ENCODE peak calls at places on chromosomes 16 and 17, in six cellular contexts. X is esophagus muscularis mucosa, I is ovary, C is tibial nerve, L is transverse colon, E is A549. B is an unnamed sample.

GRCh38 chr16:8867483-8868271 is 1.1 kb downstream of the CARHSP1 start:
- DNase-seq in X (no peak), C (peak; percentile 64), E (no peak), L (peak; percentile 73), I (peak; percentile 79), B (peak; percentile 62)

GRCh38 chr17:915416-916201 is 64.0 kb downstream of the NXN start:
- DNase-seq in E (no peak), C (peak; percentile 18), X (no peak), I (no peak), L (no peak), B (no peak)

GRCh38 chr16:1615761-1616160 is 3.6 kb downstream of the CRAMP1 start:
- DNase-seq in E (no peak), L (no peak), I (no peak), X (no peak), C (no peak), B (no peak)

GRCh38 chr17:7445011-7445927 is at the start of gene CHRNB1:
- DNase-seq in I (no peak), L (peak; percentile 91), X (peak; percentile 93), C (peak; percentile 57), E (peak; percentile 71), B (peak; percentile 78)

GRCh38 chr16:3902731-3903130 is 22.2 kb upstream of the CREBBP start:
- DNase-seq in E (no peak), C (no peak), X (no peak), I (no peak), L (no peak), B (no peak)

GRCh38 chr17:57578608-57578990 is 166.5 kb downstream of the CCDC182 start:
- DNase-seq in E (no peak), L (no peak), C (no peak), X (no peak), I (no peak), B (no peak)

GRCh38 chr16:71358464-71359031 is at the start of gene CALB2:
- DNase-seq in X (no peak), I (peak; percentile 65), L (peak; percentile 64), C (peak; percentile 73), E (peak; percentile 58), B (peak; percentile 79)

GRCh38 chr17:45092932-45093430 is 31.9 kb downstream of the NMT1 start:
- DNase-seq in X (peak; percentile 96), I (peak; percentile 76), L (peak; percentile 64), C (peak; percentile 82), E (peak; percentile 99), B (peak; percentile 57)

GRCh38 chr16:83118365-83118764 is 491.6 kb downstream of the CDH13 start:
- DNase-seq in I (no peak), C (no peak), L (no peak), E (no peak), X (no peak), B (no peak)

GRCh38 chr17:32111141-32111771 is 31.0 kb upstream of the RHOT1 start:
- DNase-seq in L (peak; percentile 33), C (peak; percentile 58), E (no peak), X (no peak), I (peak; percentile 81), B (peak; percentile 61)

GRCh38 chr16:13873835-13874438 is 46.0 kb upstream of the ERCC4 start:
- DNase-seq in X (no peak), C (no peak), E (peak; percentile 29), I (no peak), L (no peak), B (no peak)

GRCh38 chr16:23414731-23415130 is 38.3 kb downstream of the COG7 start:
- DNase-seq in X (no peak), I (no peak), L (no peak), C (no peak), E (no peak), B (no peak)

GRCh38 chr17:49580981-49581644 is 5.4 kb downstream of the NXPH3 start:
- DNase-seq in E (no peak), L (no peak), I (no peak), C (no peak), X (no peak), B (no peak)

GRCh38 chr17:19546289-19547065 is 12.8 kb downstream of the SLC47A1 start:
- DNase-seq in L (peak; percentile 55), X (no peak), E (no peak), C (no peak), I (no peak), B (peak; percentile 43)

GRCh38 chr17:45388604-45389325 is 43.9 kb downstream of the ARHGAP27 start:
- DNase-seq in C (no peak), I (no peak), E (no peak), L (no peak), X (no peak), B (no peak)

GRCh38 chr16:57507414-57508083 is 21.3 kb upstream of the DOK4 start:
- DNase-seq in I (no peak), C (no peak), E (no peak), L (no peak), X (no peak), B (no peak)

GRCh38 chr16:1349351-1349750 is 2.3 kb downstream of the TSR3 start:
- DNase-seq in E (no peak), I (no peak), L (no peak), X (no peak), C (no peak), B (no peak)

GRCh38 chr16:68592466-68593337 is 52.4 kb upstream of the CDH3 start:
- DNase-seq in I (no peak), C (no peak), L (no peak), X (no peak), E (no peak), B (no peak)

GRCh38 chr16:49848530-49848929 is 7.4 kb downstream of the ZNF423 start:
- DNase-seq in E (no peak), L (no peak), I (no peak), C (no peak), X (no peak), B (no peak)

GRCh38 chr16:49851468-49851787 is 4.5 kb downstream of the ZNF423 start:
- DNase-seq in L (peak; percentile 58), E (no peak), X (no peak), I (no peak), C (no peak), B (no peak)

GRCh38 chr16:49849037-49849436 is 6.9 kb downstream of the ZNF423 start:
- DNase-seq in I (no peak), E (no peak), X (no peak), L (no peak), C (no peak), B (no peak)

GRCh38 chr16:49850558-49851467 is 5.1 kb downstream of the ZNF423 start:
- DNase-seq in L (no peak), E (no peak), C (no peak), I (no peak), X (no peak), B (no peak)

DNA sequence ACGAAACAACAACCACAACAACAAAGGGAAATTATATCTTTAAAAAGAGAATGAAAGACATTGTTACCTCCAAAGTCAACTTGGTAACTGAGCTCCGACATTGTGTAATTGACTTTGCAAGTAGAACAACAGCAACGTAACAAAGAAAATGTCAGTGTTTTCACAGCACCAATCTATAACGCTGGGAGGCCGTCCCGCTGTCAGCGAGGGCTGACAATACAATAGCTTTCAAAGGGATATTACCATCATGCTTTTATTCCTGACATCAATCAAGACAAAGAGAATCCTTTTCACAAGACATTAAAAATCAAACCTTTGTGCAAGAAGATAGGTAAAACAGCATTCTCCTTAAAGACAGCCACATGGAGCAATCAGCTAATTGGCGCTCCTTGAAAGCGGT is 6.2 kb downstream of the ZNF423 start:
- DNase-seq in C (no peak), L (no peak), I (no peak), X (no peak), E (no peak), B (no peak)
- TF ChIP-seq EP300 in C (no peak), L (no peak), I (no peak), X (no peak), E (no peak), B (no peak)

GRCh38 chr16:85915125-85915845 is 16.3 kb downstream of the IRF8 start:
- DNase-seq in X (no peak), I (no peak), C (no peak), E (no peak), L (no peak), B (no peak)

GRCh38 chr16:85917959-85918358 is 19.0 kb downstream of the IRF8 start:
- DNase-seq in E (no peak), I (no peak), L (no peak), X (no peak), C (no peak), B (no peak)

GRCh38 chr16:85914423-85914794 is 15.4 kb downstream of the IRF8 start:
- DNase-seq in X (no peak), C (no peak), E (no peak), I (no peak), L (no peak), B (no peak)

GRCh38 chr16:85917012-85917411 is 18.1 kb downstream of the IRF8 start:
- DNase-seq in L (no peak), E (no peak), C (no peak), X (no peak), I (no peak), B (no peak)

DNA sequence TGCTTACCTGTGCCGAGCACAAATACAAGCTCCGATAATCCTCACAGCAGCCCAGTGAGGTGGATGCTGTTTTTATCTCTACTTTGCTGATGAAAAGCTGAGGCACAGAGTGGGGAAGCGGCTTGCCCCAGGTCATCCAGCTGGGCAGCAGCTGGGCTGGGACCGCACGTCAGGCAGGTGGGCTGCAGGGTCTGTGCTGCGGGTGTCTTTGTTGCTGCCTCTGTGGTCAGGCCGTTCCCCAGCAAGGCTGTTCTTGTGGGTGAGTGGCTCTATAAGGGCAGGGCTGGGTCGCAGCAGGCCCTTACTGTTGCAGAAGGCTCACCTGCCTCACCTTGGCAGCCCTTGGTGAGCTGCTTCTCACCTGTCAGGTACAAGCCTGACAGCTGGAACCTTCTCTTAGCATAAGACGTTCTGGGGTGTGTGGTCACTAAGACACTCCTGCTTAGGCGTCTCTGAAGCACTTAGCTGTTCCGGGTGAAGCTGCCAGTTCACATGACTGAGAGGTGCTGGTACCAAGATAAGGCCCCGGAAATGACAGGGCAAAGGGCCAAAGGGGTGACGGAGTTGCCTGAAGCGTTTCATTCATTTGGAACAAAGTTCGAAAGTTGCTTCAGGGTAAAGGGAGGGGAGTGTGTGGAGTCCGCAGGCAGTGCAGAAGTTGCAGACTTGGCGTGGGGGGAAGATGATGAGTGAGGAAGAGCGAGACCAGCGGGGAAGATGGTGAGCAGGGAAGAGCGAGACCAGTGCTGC is 17.4 kb downstream of the IRF8 start:
- DNase-seq in X (no peak), C (no peak), I (no peak), E (no peak), L (peak; percentile 88), B (peak; percentile 92)
- TF ChIP-seq EP300 in X (no peak), C (no peak), I (no peak), E (no peak), L (no peak), B (no peak)

GRCh38 chr16:86554917-86555762 is at the start of gene MTHFSD:
- DNase-seq in C (peak; percentile 89), E (peak; percentile 92), L (peak; percentile 95), I (peak; percentile 96), X (peak; percentile 98), B (peak; percentile 94)
- TF ChIP-seq EP300 in C (peak; percentile 93), E (no peak), L (no peak), I (no peak), X (no peak), B (no peak)

DNA sequence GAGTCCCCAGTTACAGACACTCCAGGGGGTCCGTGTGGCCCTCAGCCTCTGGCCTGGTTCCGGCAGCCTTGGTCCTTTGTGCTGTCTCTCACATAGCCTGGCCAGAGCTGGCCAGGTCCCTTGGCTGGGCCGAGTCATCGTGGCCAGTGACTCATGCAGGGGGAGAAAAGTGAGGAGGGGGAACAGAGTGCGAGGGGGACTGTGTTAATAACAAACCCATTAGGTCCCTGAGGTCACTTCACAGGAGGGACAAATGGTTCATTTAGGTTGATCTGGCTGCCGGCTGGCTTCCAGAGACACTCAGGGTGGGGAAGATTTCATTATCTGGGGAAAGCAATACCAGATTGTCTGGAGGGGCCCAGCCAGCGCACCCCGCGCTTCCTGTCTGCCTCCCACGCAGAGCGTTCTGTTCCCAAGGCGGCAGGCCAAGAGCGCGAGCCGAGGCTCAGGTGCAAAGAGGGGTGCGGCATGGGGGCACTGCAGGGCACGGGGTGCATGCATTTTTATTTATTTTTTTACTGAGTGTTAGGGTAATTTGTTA is 223.1 kb downstream of the SEC14L1 start:
- DNase-seq in L (no peak), E (no peak), C (no peak), I (peak; percentile 75), X (no peak), B (no peak)
- TF ChIP-seq EP300 in L (no peak), E (no peak), C (no peak), I (no peak), X (no peak), B (no peak)

B was measured in stomach.